ENCODE peak calls at places on chromosomes 6 and 20, in eight cellular contexts. One of them, this sample, is unnamed.

GRCh38 chr6:5930968-5931367 is 75.8 kb downstream of the NRN1 start:
- DNase-seq in spleen: no peak
- DNase-seq in lower lobe of right lung: no peak
- DNase-seq in BJ: no peak
- DNase-seq in heart left ventricle: no peak
- DNase-seq in pancreas: no peak
- DNase-seq in cardiac fibroblast: no peak
- DNase-seq in MM.1S: no peak
- DNase-seq in this sample: no peak

GRCh38 chr6:120587381-120587780 is 746.9 kb downstream of the TBC1D32 start:
- DNase-seq in spleen: no peak
- DNase-seq in lower lobe of right lung: no peak
- DNase-seq in BJ: no peak
- DNase-seq in heart left ventricle: no peak
- DNase-seq in pancreas: no peak
- DNase-seq in cardiac fibroblast: no peak
- DNase-seq in MM.1S: no peak
- DNase-seq in this sample: no peak

GRCh38 chr6:112253842-112254816 is at the start of gene LAMA4:
- DNase-seq in spleen: peak
- DNase-seq in lower lobe of right lung: peak
- DNase-seq in BJ: no peak
- DNase-seq in heart left ventricle: peak
- DNase-seq in pancreas: no peak
- DNase-seq in cardiac fibroblast: peak
- DNase-seq in MM.1S: no peak
- DNase-seq in this sample: no peak

GRCh38 chr6:108873971-108874370 is 25.7 kb downstream of the ARMC2 start:
- DNase-seq in spleen: no peak
- DNase-seq in lower lobe of right lung: no peak
- DNase-seq in BJ: no peak
- DNase-seq in heart left ventricle: no peak
- DNase-seq in pancreas: no peak
- DNase-seq in cardiac fibroblast: no peak
- DNase-seq in MM.1S: no peak
- DNase-seq in this sample: no peak

GRCh38 chr20:49983123-49983847 is 505 bp downstream of the SNAI1 start:
- DNase-seq in spleen: no peak
- DNase-seq in lower lobe of right lung: no peak
- DNase-seq in BJ: no peak
- DNase-seq in heart left ventricle: no peak
- DNase-seq in pancreas: no peak
- DNase-seq in cardiac fibroblast: no peak
- DNase-seq in MM.1S: no peak
- DNase-seq in this sample: no peak

GRCh38 chr6:161374971-161375873 is 101.4 kb upstream of the AGPAT4 start:
- DNase-seq in spleen: peak
- DNase-seq in lower lobe of right lung: peak
- DNase-seq in BJ: no peak
- DNase-seq in heart left ventricle: peak
- DNase-seq in pancreas: peak
- DNase-seq in cardiac fibroblast: peak
- DNase-seq in MM.1S: peak
- DNase-seq in this sample: no peak

GRCh38 chr20:17538517-17539170 is 7.5 kb upstream of the BFSP1 start:
- DNase-seq in spleen: no peak
- DNase-seq in lower lobe of right lung: no peak
- DNase-seq in BJ: no peak
- DNase-seq in heart left ventricle: no peak
- DNase-seq in pancreas: no peak
- DNase-seq in cardiac fibroblast: no peak
- DNase-seq in MM.1S: no peak
- DNase-seq in this sample: peak

GRCh38 chr6:166615059-166615770 is 11.8 kb downstream of the RPS6KA2 start:
- DNase-seq in spleen: no peak
- DNase-seq in lower lobe of right lung: no peak
- DNase-seq in BJ: no peak
- DNase-seq in heart left ventricle: no peak
- DNase-seq in pancreas: no peak
- DNase-seq in cardiac fibroblast: peak
- DNase-seq in MM.1S: no peak
- DNase-seq in this sample: no peak

GRCh38 chr6:136628996-136629395 is 78.8 kb upstream of the MAP7 start:
- DNase-seq in spleen: no peak
- DNase-seq in lower lobe of right lung: no peak
- DNase-seq in BJ: no peak
- DNase-seq in heart left ventricle: no peak
- DNase-seq in pancreas: no peak
- DNase-seq in cardiac fibroblast: no peak
- DNase-seq in MM.1S: no peak
- DNase-seq in this sample: no peak

GRCh38 chr20:18506744-18507143 is 996 bp upstream of the SEC23B start:
- DNase-seq in spleen: no peak
- DNase-seq in lower lobe of right lung: no peak
- DNase-seq in BJ: no peak
- DNase-seq in heart left ventricle: no peak
- DNase-seq in pancreas: no peak
- DNase-seq in cardiac fibroblast: no peak
- DNase-seq in MM.1S: no peak
- DNase-seq in this sample: no peak

GRCh38 chr6:20334334-20334733 is 67.3 kb upstream of the E2F3 start:
- DNase-seq in spleen: no peak
- DNase-seq in lower lobe of right lung: no peak
- DNase-seq in BJ: no peak
- DNase-seq in heart left ventricle: peak
- DNase-seq in pancreas: no peak
- DNase-seq in cardiac fibroblast: no peak
- DNase-seq in MM.1S: no peak
- DNase-seq in this sample: no peak

GRCh38 chr6:3468585-3468984 is 11.7 kb upstream of the SLC22A23 start:
- DNase-seq in spleen: no peak
- DNase-seq in lower lobe of right lung: no peak
- DNase-seq in BJ: no peak
- DNase-seq in heart left ventricle: no peak
- DNase-seq in pancreas: no peak
- DNase-seq in cardiac fibroblast: no peak
- DNase-seq in MM.1S: no peak
- DNase-seq in this sample: no peak

GRCh38 chr20:1292620-1293019 is 26.5 kb downstream of the SNPH start:
- DNase-seq in spleen: no peak
- DNase-seq in lower lobe of right lung: no peak
- DNase-seq in BJ: no peak
- DNase-seq in heart left ventricle: no peak
- DNase-seq in pancreas: no peak
- DNase-seq in cardiac fibroblast: no peak
- DNase-seq in MM.1S: no peak
- DNase-seq in this sample: no peak

GRCh38 chr20:49592120-49592519 is 24.2 kb upstream of the PTGIS start:
- DNase-seq in spleen: no peak
- DNase-seq in lower lobe of right lung: no peak
- DNase-seq in BJ: no peak
- DNase-seq in heart left ventricle: no peak
- DNase-seq in pancreas: no peak
- DNase-seq in cardiac fibroblast: no peak
- DNase-seq in MM.1S: no peak
- DNase-seq in this sample: no peak

GRCh38 chr20:45300961-45301360 is 5.7 kb upstream of the RBPJL start:
- DNase-seq in spleen: no peak
- DNase-seq in lower lobe of right lung: no peak
- DNase-seq in BJ: no peak
- DNase-seq in heart left ventricle: no peak
- DNase-seq in pancreas: no peak
- DNase-seq in cardiac fibroblast: peak
- DNase-seq in MM.1S: peak
- DNase-seq in this sample: no peak
- TF ChIP-seq CTCF in spleen: no peak
- TF ChIP-seq CTCF in lower lobe of right lung: peak
- TF ChIP-seq CTCF in BJ: peak
- TF ChIP-seq CTCF in heart left ventricle: peak
- TF ChIP-seq CTCF in pancreas: no peak
- TF ChIP-seq CTCF in cardiac fibroblast: peak
- TF ChIP-seq CTCF in MM.1S: peak
- TF ChIP-seq CTCF in this sample: peak

GRCh38 chr20:37042986-37043972 is 52.5 kb downstream of the RBL1 start:
- DNase-seq in spleen: no peak
- DNase-seq in lower lobe of right lung: no peak
- DNase-seq in BJ: no peak
- DNase-seq in heart left ventricle: no peak
- DNase-seq in pancreas: no peak
- DNase-seq in cardiac fibroblast: no peak
- DNase-seq in MM.1S: peak
- DNase-seq in this sample: peak
- H3K4me3 ChIP-seq in spleen: peak
- H3K4me3 ChIP-seq in lower lobe of right lung: peak
- H3K4me3 ChIP-seq in BJ: no peak
- H3K4me3 ChIP-seq in heart left ventricle: no peak
- H3K4me3 ChIP-seq in pancreas: no peak
- H3K4me3 ChIP-seq in cardiac fibroblast: no peak
- H3K4me3 ChIP-seq in MM.1S: no peak
- H3K4me3 ChIP-seq in this sample: peak

GRCh38 chr20:61023612-61024011 is 228.4 kb upstream of the CDH4 start:
- DNase-seq in spleen: no peak
- DNase-seq in lower lobe of right lung: no peak
- DNase-seq in BJ: no peak
- DNase-seq in heart left ventricle: no peak
- DNase-seq in pancreas: no peak
- DNase-seq in cardiac fibroblast: no peak
- DNase-seq in MM.1S: no peak
- DNase-seq in this sample: no peak
- TF ChIP-seq CTCF in spleen: no peak
- TF ChIP-seq CTCF in lower lobe of right lung: no peak
- TF ChIP-seq CTCF in BJ: no peak
- TF ChIP-seq CTCF in heart left ventricle: no peak
- TF ChIP-seq CTCF in pancreas: no peak
- TF ChIP-seq CTCF in cardiac fibroblast: no peak
- TF ChIP-seq CTCF in MM.1S: no peak
- TF ChIP-seq CTCF in this sample: no peak

GRCh38 chr20:64032706-64033624 is 3.0 kb upstream of the C20orf204 start:
- DNase-seq in spleen: peak
- DNase-seq in lower lobe of right lung: no peak
- DNase-seq in BJ: no peak
- DNase-seq in heart left ventricle: no peak
- DNase-seq in pancreas: no peak
- DNase-seq in cardiac fibroblast: no peak
- DNase-seq in MM.1S: no peak
- DNase-seq in this sample: no peak

GRCh38 chr20:64030371-64031134 is 5.4 kb upstream of the C20orf204 start:
- DNase-seq in spleen: no peak
- DNase-seq in lower lobe of right lung: no peak
- DNase-seq in BJ: no peak
- DNase-seq in heart left ventricle: no peak
- DNase-seq in pancreas: no peak
- DNase-seq in cardiac fibroblast: no peak
- DNase-seq in MM.1S: no peak
- DNase-seq in this sample: no peak

GRCh38 chr20:64027981-64028685 is 7.8 kb upstream of the C20orf204 start:
- DNase-seq in spleen: no peak
- DNase-seq in lower lobe of right lung: no peak
- DNase-seq in BJ: no peak
- DNase-seq in heart left ventricle: no peak
- DNase-seq in pancreas: no peak
- DNase-seq in cardiac fibroblast: no peak
- DNase-seq in MM.1S: no peak
- DNase-seq in this sample: no peak

GRCh38 chr20:64031822-64032314 is 4.1 kb upstream of the C20orf204 start:
- DNase-seq in spleen: no peak
- DNase-seq in lower lobe of right lung: no peak
- DNase-seq in BJ: no peak
- DNase-seq in heart left ventricle: no peak
- DNase-seq in pancreas: no peak
- DNase-seq in cardiac fibroblast: no peak
- DNase-seq in MM.1S: no peak
- DNase-seq in this sample: no peak

DNA sequence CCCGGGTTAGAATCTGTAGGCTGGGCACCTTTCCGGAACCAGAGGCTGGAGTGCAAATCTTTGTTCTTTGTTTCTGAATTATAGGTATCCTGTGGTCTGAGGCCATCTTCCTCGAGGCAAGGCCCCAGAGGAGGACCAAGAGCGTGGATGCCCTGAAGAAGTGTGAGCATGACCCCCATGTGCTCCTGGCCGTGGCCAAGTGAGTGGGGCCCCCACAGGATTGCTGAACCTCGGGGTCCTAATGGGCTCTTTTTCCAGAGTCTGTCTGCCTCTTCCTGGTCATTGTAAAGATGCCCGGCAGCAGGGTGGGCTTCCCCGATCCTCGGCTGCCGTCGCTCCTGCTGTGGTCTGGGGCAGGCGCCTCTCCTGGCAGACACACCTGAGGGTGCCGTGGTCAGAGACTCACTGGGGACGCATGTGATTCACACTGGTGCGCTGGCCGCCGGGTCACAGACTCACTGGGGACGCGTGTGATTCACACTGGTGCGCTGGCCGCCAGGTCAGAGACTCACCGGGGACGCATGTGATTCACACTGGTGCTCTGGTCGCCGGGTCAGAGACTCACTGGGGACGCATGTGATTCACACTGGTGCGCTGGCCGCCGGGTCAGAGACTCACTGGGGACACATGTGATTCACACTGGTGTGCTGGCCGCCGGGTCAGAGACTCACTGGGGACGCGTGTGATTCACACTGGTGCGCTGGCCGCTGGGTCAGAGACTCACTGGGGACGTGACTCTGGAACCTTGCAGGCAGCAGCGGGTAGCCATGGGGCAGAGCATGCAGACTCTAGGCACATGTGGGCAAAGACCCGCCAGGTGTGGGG is 6.5 kb upstream of the C20orf204 start:
- DNase-seq in spleen: no peak
- DNase-seq in lower lobe of right lung: no peak
- DNase-seq in BJ: no peak
- DNase-seq in heart left ventricle: no peak
- DNase-seq in pancreas: no peak
- DNase-seq in cardiac fibroblast: no peak
- DNase-seq in MM.1S: no peak
- DNase-seq in this sample: no peak
- H3K4me3 ChIP-seq in spleen: no peak
- H3K4me3 ChIP-seq in lower lobe of right lung: no peak
- H3K4me3 ChIP-seq in BJ: no peak
- H3K4me3 ChIP-seq in heart left ventricle: no peak
- H3K4me3 ChIP-seq in pancreas: no peak
- H3K4me3 ChIP-seq in cardiac fibroblast: no peak
- H3K4me3 ChIP-seq in MM.1S: no peak
- H3K4me3 ChIP-seq in this sample: no peak